ENCODE peak calls at places on chromosomes 12 and 14, in six cellular contexts. D is IMR-90, B is mesenchymal stem cell, I is H9, J is H1, O is trophoblast cell. N is an unnamed sample. For H3K27me3, the result is how much of the 10 kb centered on the place peaks cover.

GRCh38 chr12:7512528-7512927 is 9.0 kb upstream of the CD163 start:
- DNase-seq in D (peak), B (peak), I (peak), J (no peak), O (peak), N (no peak)

GRCh38 chr14:75630695-75631452 is 29.8 kb downstream of the ERG28 start:
- DNase-seq in D (no peak), B (no peak), I (peak), J (peak), O (peak), N (no peak)

GRCh38 chr12:12749433-12749832 is 32.3 kb downstream of the CDKN1B start:
- DNase-seq in D (no peak), B (no peak), I (no peak), J (no peak), O (peak), N (no peak)

GRCh38 chr12:49533331-49533730 is 5.5 kb upstream of the KCNH3 start:
- DNase-seq in D (no peak), B (no peak), I (peak), J (no peak), O (no peak), N (no peak)

GRCh38 chr14:50821471-50822464 is 9.2 kb downstream of the NIN start:
- DNase-seq in D (no peak), B (no peak), I (no peak), J (no peak), O (no peak), N (no peak)

GRCh38 chr12:51083140-51083833 is at the start of gene CSRNP2:
- DNase-seq in D (peak), B (peak), I (peak), J (peak), O (peak), N (peak)

GRCh38 chr14:58298477-58298879 is at the start of gene ARID4A:
- DNase-seq in D (no peak), B (no peak), I (no peak), J (no peak), O (peak), N (no peak)

GRCh38 chr14:106491851-106492250 is 965.5 kb downstream of the TMEM121 start:
- DNase-seq in D (no peak), B (no peak), I (no peak), J (no peak), O (no peak), N (no peak)

GRCh38 chr12:45669093-45669492 is 60.4 kb upstream of the ARID2 start:
- DNase-seq in D (peak), B (peak), I (no peak), J (no peak), O (no peak), N (no peak)

GRCh38 chr14:69811227-69811867 is 14.3 kb upstream of the SLC10A1 start:
- DNase-seq in D (no peak), B (no peak), I (no peak), J (no peak), O (peak), N (no peak)

GRCh38 chr14:47278233-47278842 is 397.1 kb downstream of the MDGA2 start:
- DNase-seq in D (no peak), B (peak), I (peak), J (peak), O (no peak), N (peak)

GRCh38 chr12:130677957-130678558 is 38.0 kb downstream of the RIMBP2 start:
- DNase-seq in D (no peak), B (no peak), I (no peak), J (no peak), O (no peak), N (no peak)

GRCh38 chr12:93107514-93107942 is 178.4 kb upstream of the EEA1 start:
- DNase-seq in D (peak), B (peak), I (no peak), J (no peak), O (no peak), N (no peak)

GRCh38 chr12:9813821-9814798 is 13.2 kb upstream of the KLRF1 start:
- DNase-seq in D (peak), B (peak), I (peak), J (peak), O (peak), N (peak)

GRCh38 chr14:39034481-39035296 is 68.3 kb downstream of the SEC23A start:
- DNase-seq in D (no peak), B (peak), I (no peak), J (no peak), O (no peak), N (no peak)

GRCh38 chr12:47755655-47756562 is 2.8 kb downstream of the RAPGEF3 start:
- DNase-seq in D (no peak), B (no peak), I (no peak), J (no peak), O (no peak), N (no peak)

GRCh38 chr14:80356413-80356812 is 145.1 kb upstream of the DIO2 start:
- DNase-seq in D (peak), B (peak), I (no peak), J (no peak), O (no peak), N (no peak)

GRCh38 chr14:56892959-56893358 is 82.7 kb upstream of the OTX2 start:
- DNase-seq in D (no peak), B (no peak), I (no peak), J (no peak), O (no peak), N (no peak)

GRCh38 chr14:56895154-56895553 is 84.9 kb upstream of the OTX2 start:
- DNase-seq in D (no peak), B (no peak), I (no peak), J (no peak), O (no peak), N (no peak)

GRCh38 chr14:56894591-56894991 is 84.3 kb upstream of the OTX2 start:
- DNase-seq in D (no peak), B (no peak), I (peak), J (no peak), O (no peak), N (no peak)

GRCh38 chr14:56899829-56900228 is 89.5 kb upstream of the OTX2 start:
- DNase-seq in D (no peak), B (no peak), I (peak), J (no peak), O (no peak), N (no peak)

GRCh38 chr14:56896231-56896630 is 86.0 kb upstream of the OTX2 start:
- DNase-seq in D (no peak), B (no peak), I (no peak), J (no peak), O (peak), N (no peak)
- H3K27me3 ChIP-seq in D (under half), B (under half), I (under half), J (under half), O (under half), N (under half)

GRCh38 chr12:64475518-64475917 is 23.6 kb downstream of the TBK1 start:
- DNase-seq in D (no peak), B (no peak), I (no peak), J (no peak), O (no peak), N (no peak)

GRCh38 chr12:64476844-64477243 is 24.9 kb downstream of the TBK1 start:
- DNase-seq in D (no peak), B (no peak), I (no peak), J (no peak), O (no peak), N (no peak)

GRCh38 chr12:64469455-64470142 is 17.7 kb downstream of the TBK1 start:
- DNase-seq in D (no peak), B (no peak), I (no peak), J (no peak), O (no peak), N (no peak)

GRCh38 chr12:64470507-64470906 is 18.6 kb downstream of the TBK1 start:
- DNase-seq in D (no peak), B (no peak), I (no peak), J (no peak), O (no peak), N (no peak)

DNA sequence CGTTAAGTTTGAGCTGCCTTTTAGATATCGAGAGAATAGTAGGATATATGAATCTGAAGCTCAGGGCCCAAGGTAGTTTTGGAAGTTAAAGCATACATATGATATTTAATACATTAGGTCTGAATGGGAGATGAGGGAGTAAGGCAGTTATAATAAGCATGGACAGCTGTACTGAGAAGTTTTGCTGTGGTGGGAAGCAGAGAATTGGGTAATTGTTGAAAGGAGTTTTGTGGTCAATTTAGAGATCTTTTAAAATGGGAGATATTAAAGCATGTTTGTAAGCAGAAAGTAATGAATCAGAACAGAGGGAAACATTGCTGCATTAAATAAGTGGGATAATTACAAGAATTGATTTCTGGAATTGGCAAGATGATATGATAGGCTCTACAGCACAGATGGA is 21.3 kb downstream of the TBK1 start:
- DNase-seq in D (no peak), B (no peak), I (no peak), J (no peak), O (no peak), N (no peak)
- H3K14ac ChIP-seq in D (no peak), B (no peak), I (no peak), J (no peak), O (no peak), N (no peak)

GRCh38 chr14:24092960-24093900 is 881 bp upstream of the PCK2 start:
- DNase-seq in D (no peak), B (no peak), I (no peak), J (no peak), O (peak), N (no peak)

GRCh38 chr14:24095196-24096068 is 1.3 kb downstream of the PCK2 start:
- DNase-seq in D (peak), B (peak), I (peak), J (no peak), O (no peak), N (no peak)

GRCh38 chr14:24093901-24094838 is at the start of gene PCK2:
- DNase-seq in D (peak), B (peak), I (peak), J (peak), O (peak), N (peak)

GRCh38 chr14:24096545-24097181 is 2.6 kb downstream of the PCK2 start:
- DNase-seq in D (no peak), B (no peak), I (no peak), J (no peak), O (no peak), N (no peak)

GRCh38 chr14:24094839-24095195 is 706 bp downstream of the PCK2 start:
- DNase-seq in D (no peak), B (no peak), I (no peak), J (no peak), O (peak), N (no peak)
- H4K91ac ChIP-seq in D (peak), B (peak), I (peak), J (peak), O (peak), N (no peak)

DNA sequence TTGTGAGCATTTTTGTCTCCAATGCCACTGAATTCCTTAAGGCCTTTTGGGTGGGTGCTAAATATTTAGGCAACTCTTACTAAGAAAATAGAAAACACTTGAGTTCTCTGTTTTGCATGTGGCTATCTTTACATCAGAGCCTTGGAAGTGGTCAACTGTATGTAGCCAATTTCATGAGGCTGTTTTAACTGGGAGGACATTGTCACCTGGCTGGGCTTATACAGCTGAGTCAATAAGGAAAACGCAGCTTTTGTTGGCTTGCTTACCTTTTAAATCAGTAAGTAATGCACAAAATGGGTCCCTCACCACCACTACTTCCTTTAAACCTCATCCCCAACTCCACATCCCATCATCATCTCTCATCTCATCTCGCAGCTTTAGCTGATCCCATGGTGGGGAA is 194.3 kb downstream of the RGS6 start:
- DNase-seq in D (no peak), B (no peak), I (no peak), J (no peak), O (no peak), N (no peak)
- H3K27me3 ChIP-seq in D (under half), B (under half), I (under half), J (under half), O (under half), N (under half)

N was measured in neuronal stem cell.